ENCODE peak calls at places on chromosomes 3 and 15, in four cellular contexts. O is tibial nerve, D is transverse colon, A is sigmoid colon. S is an unnamed sample. For H3K27me3, the result is how much of the 10 kb centered on the place peaks cover.

GRCh38 chr15:89024418-89024817 is 63.8 kb upstream of the ABHD2 start:
- DNase-seq in O (no peak), D (no peak), A (no peak), S (no peak)

GRCh38 chr3:51672083-51672475 is 1.0 kb downstream of the TEX264 start:
- DNase-seq in D (no peak), O (no peak), A (no peak), S (no peak)

GRCh38 chr3:71708478-71709098 is 16.6 kb downstream of the EIF4E3 start:
- DNase-seq in A (no peak), D (no peak), O (no peak), S (no peak)

GRCh38 chr3:14137004-14137403 is 12.2 kb downstream of the TMEM43 start:
- DNase-seq in A (no peak), O (no peak), D (peak), S (no peak)

GRCh38 chr15:96230557-96231181 is 99.8 kb upstream of the NR2F2 start:
- DNase-seq in D (no peak), O (no peak), A (no peak), S (no peak)

GRCh38 chr3:156826896-156827882 is 1.0 kb downstream of the LEKR1 start:
- DNase-seq in O (no peak), D (no peak), A (no peak), S (no peak)

GRCh38 chr3:194133661-194134230 is 2.2 kb upstream of the HES1 start:
- DNase-seq in D (peak), A (peak), O (peak), S (no peak)

GRCh38 chr3:12859840-12860239 is 18.5 kb upstream of the RPL32 start:
- DNase-seq in A (no peak), O (no peak), D (no peak), S (no peak)

GRCh38 chr3:152349397-152349796 is 80.7 kb downstream of the MBNL1 start:
- DNase-seq in O (no peak), A (no peak), D (no peak), S (no peak)

GRCh38 chr3:106345353-106346027 is 476.7 kb upstream of the CBLB start:
- DNase-seq in A (no peak), O (peak), D (no peak), S (no peak)

GRCh38 chr15:85168642-85169173 is 187.1 kb downstream of the PDE8A start:
- DNase-seq in O (no peak), D (peak), A (no peak), S (no peak)

GRCh38 chr3:72487946-72488735 is 360.1 kb downstream of the SHQ1 start:
- DNase-seq in O (no peak), A (no peak), D (no peak), S (no peak)

GRCh38 chr15:77901921-77902750 is 175.4 kb downstream of the TBC1D2B start:
- DNase-seq in A (peak), D (no peak), O (no peak), S (no peak)

GRCh38 chr15:48433226-48433886 is 102.1 kb downstream of the DUT start:
- DNase-seq in O (no peak), D (no peak), A (no peak), S (no peak)

GRCh38 chr3:192433704-192434103 is 293.6 kb downstream of the FGF12 start:
- DNase-seq in A (no peak), O (no peak), D (no peak), S (no peak)

GRCh38 chr3:14647976-14648955 is 3.3 kb upstream of the CCDC174 start:
- DNase-seq in A (no peak), O (no peak), D (no peak), S (no peak)

GRCh38 chr3:13588221-13588701 is 39.3 kb downstream of the FBLN2 start:
- DNase-seq in A (peak), O (no peak), D (no peak), S (no peak)

GRCh38 chr15:95609096-95609495 is 721.4 kb upstream of the NR2F2 start:
- DNase-seq in O (no peak), A (no peak), D (no peak), S (no peak)

GRCh38 chr15:56929389-56929788 is 10.9 kb downstream of the TCF12 start:
- DNase-seq in D (no peak), O (no peak), A (no peak), S (no peak)

GRCh38 chr3:171514466-171514865 is 54.3 kb upstream of the TNIK start:
- DNase-seq in D (no peak), O (no peak), A (no peak), S (no peak)

GRCh38 chr15:87877114-87877810 is 379.3 kb downstream of the NTRK3 start:
- DNase-seq in A (no peak), D (no peak), O (no peak), S (no peak)

GRCh38 chr3:44762170-44762677 is 630 bp downstream of the KIF15 start:
- DNase-seq in A (no peak), O (no peak), D (no peak), S (no peak)

GRCh38 chr3:42853739-42854302 is 21.9 kb downstream of the CYP8B1 start:
- DNase-seq in O (no peak), A (no peak), D (no peak), S (no peak)

GRCh38 chr3:134473868-134474546 is 11.8 kb downstream of the ANAPC13 start:
- DNase-seq in A (peak), D (peak), O (peak), S (no peak)

GRCh38 chr15:81001180-81002003 is 669 bp downstream of the TLNRD1 start:
- DNase-seq in O (peak), D (peak), A (peak), S (no peak)

GRCh38 chr15:73683624-73684536 is at the start of gene CD276:
- DNase-seq in D (peak), O (peak), A (peak), S (no peak)

GRCh38 chr3:184977796-184978195 is 165.8 kb downstream of the VPS8 start:
- DNase-seq in D (no peak), O (no peak), A (no peak), S (no peak)

GRCh38 chr3:62876064-62876463 is 848 bp upstream of the CADPS start:
- DNase-seq in D (peak), O (peak), A (no peak), S (no peak)

GRCh38 chr3:32481791-32482631 is 20.6 kb downstream of the CMTM6 start:
- DNase-seq in D (no peak), A (no peak), O (no peak), S (no peak)

GRCh38 chr3:44555753-44556152 is 760 bp downstream of the ZKSCAN7 start:
- DNase-seq in D (no peak), A (no peak), O (no peak), S (no peak)

GRCh38 chr3:31974454-31974853 is 6.6 kb downstream of the OSBPL10 start:
- DNase-seq in D (no peak), A (no peak), O (no peak), S (no peak)

GRCh38 chr3:149393355-149394165 is 16.1 kb upstream of the TM4SF1 start:
- DNase-seq in A (no peak), D (peak), O (peak), S (no peak)

GRCh38 chr3:172129868-172130751 is 90.7 kb downstream of the FNDC3B start:
- DNase-seq in A (peak), D (peak), O (peak), S (peak)

GRCh38 chr15:90603893-90604292 is 74.2 kb downstream of the CRTC3 start:
- DNase-seq in A (no peak), O (no peak), D (peak), S (no peak)

GRCh38 chr3:33467786-33468185 is 27.6 kb upstream of the UBP1 start:
- DNase-seq in A (no peak), O (no peak), D (no peak), S (no peak)

GRCh38 chr15:35167675-35168074 is 82.6 kb upstream of the NANOGP8 start:
- DNase-seq in A (no peak), D (no peak), O (no peak), S (no peak)

GRCh38 chr3:196351541-196351940 is 13.4 kb upstream of the TM4SF19 start:
- DNase-seq in A (no peak), D (no peak), O (no peak), S (no peak)

GRCh38 chr15:70111203-70112017 is 13.7 kb upstream of the TLE3 start:
- DNase-seq in A (peak), O (peak), D (peak), S (no peak)

GRCh38 chr3:106820726-106821362 is 556.4 kb upstream of the CCDC54 start:
- DNase-seq in O (no peak), D (no peak), A (no peak), S (no peak)

GRCh38 chr15:65532738-65533051 is 2.4 kb downstream of the HACD3 start:
- DNase-seq in A (no peak), O (no peak), D (no peak), S (no peak)

GRCh38 chr15:65529754-65530317 is 427 bp upstream of the HACD3 start:
- DNase-seq in O (no peak), D (no peak), A (no peak), S (no peak)

GRCh38 chr15:65528461-65529060 is 1.7 kb upstream of the HACD3 start:
- DNase-seq in O (no peak), D (no peak), A (no peak), S (no peak)

GRCh38 chr15:65533057-65533752 is 2.9 kb downstream of the HACD3 start:
- DNase-seq in D (no peak), O (no peak), A (no peak), S (no peak)

GRCh38 chr15:65530318-65531111 is at the start of gene HACD3:
- DNase-seq in D (peak), A (peak), O (peak), S (no peak)
- TF ChIP-seq POLR2A in D (peak), A (no peak), O (no peak), S (no peak)

DNA sequence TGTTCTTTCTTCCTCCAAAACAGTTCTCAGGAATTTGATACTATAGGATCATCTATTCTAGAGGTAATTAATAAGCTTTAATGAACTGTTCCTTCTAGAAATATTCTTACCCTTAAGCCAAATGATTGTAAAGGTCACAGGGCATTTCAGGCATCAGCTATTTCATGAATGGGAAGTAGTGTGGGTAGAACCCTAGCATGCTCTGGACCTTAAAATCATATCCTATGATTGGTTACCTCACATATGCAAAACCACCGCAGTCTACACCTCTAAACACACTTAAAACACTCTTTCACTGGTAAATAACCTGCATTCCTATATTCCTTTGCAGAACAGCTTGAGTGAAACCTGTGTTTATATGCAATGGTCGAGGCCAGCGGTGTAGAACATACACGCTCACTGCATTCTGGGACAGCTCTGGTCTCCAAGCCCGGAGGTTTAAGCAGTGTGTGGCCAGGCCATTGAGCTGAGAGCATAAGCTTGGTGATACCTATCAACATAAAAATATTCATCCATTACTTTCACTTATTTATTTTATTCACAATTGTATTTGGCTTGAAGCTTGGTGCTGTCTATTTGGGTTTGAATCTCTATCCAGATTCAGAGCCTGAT is 87.7 kb upstream of the RASGRP1 start:
- DNase-seq in A (no peak), O (no peak), D (no peak), S (no peak)
- H3K27me3 ChIP-seq in A (under half), O (under half), D (under half), S (under half)

GRCh38 chr15:26628879-26629529 is 143.9 kb downstream of the GABRB3 start:
- DNase-seq in D (no peak), O (no peak), A (no peak), S (no peak)
- TF ChIP-seq POLR2A in D (peak), O (no peak), A (no peak), S (no peak)

GRCh38 chr3:179455954-179456353 is 4.7 kb upstream of the GNB4 start:
- DNase-seq in O (no peak), A (no peak), D (no peak), S (no peak)
- H3K27me3 ChIP-seq in O (under half), A (under half), D (under half), S (under half)

GRCh38 chr3:141876891-141877561 is 583 bp downstream of the ATP1B3 start:
- DNase-seq in D (peak), O (peak), A (peak), S (no peak)
- TF ChIP-seq POLR2A in D (no peak), O (peak), A (peak), S (no peak)

GRCh38 chr3:123315271-123315595 is 113.5 kb downstream of the SEC22A start:
- DNase-seq in D (no peak), A (no peak), O (no peak), S (no peak)

GRCh38 chr3:123318374-123318773 is 116.6 kb downstream of the SEC22A start:
- DNase-seq in D (no peak), A (no peak), O (no peak), S (no peak)

GRCh38 chr3:123319760-123320159 is 118.0 kb downstream of the SEC22A start:
- DNase-seq in O (no peak), D (no peak), A (no peak), S (no peak)

GRCh38 chr3:123320224-123320623 is 118.5 kb downstream of the SEC22A start:
- DNase-seq in A (no peak), D (no peak), O (no peak), S (no peak)

GRCh38 chr3:123317716-123318115 is 116.0 kb downstream of the SEC22A start:
- DNase-seq in D (no peak), A (no peak), O (no peak), S (no peak)
- H3K27me3 ChIP-seq in D (under half), A (under half), O (under half), S (under half)

DNA sequence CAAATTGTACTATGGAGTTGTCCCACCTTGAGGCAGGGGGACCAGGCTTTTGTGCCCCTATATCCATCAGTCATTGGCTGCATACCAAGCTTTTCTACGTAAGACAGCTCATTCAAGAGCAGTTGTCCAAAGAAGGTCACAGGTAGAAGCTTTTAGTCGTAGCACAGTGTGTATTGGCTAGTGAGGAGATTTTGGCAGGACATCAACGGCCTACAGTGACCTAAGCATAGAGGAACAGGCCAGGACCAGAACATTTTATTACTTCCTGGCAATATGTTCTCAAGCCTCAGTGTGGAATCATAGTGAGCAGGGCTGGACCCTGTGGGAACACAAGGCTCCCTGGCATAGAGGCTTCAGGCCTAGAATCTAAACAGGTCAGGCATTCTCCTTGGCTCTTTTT is 105.4 kb upstream of the ANKRD28 start:
- DNase-seq in D (no peak), A (peak), O (peak), S (no peak)
- TF ChIP-seq POLR2A in D (no peak), A (no peak), O (no peak), S (no peak)

S was measured in esophagus squamous epithelium.